ENCODE peak calls at places on chromosomes 5 and 9, in six cellular contexts. N, O, Z, L, X and D are unnamed samples.

GRCh38 chr9:87675466-87675865 is 50.5 kb upstream of the CTSL start:
- DNase-seq in N (no peak), O (peak), Z (no peak), L (no peak), X (no peak), D (no peak)

GRCh38 chr9:122158202-122158601 is 1.4 kb downstream of the NDUFA8 start:
- DNase-seq in N (peak), O (peak), Z (peak), L (no peak), X (peak), D (peak)

GRCh38 chr5:174311531-174312269 is 266.2 kb downstream of the NSG2 start:
- DNase-seq in N (peak), O (peak), Z (peak), L (peak), X (peak), D (peak)

GRCh38 chr9:114006155-114006550 is 71.9 kb downstream of the AMBP start:
- DNase-seq in N (no peak), O (peak), Z (no peak), L (no peak), X (no peak), D (no peak)

GRCh38 chr5:176740702-176741565 is 69.4 kb upstream of the UNC5A start:
- DNase-seq in N (no peak), O (no peak), Z (no peak), L (no peak), X (no peak), D (no peak)

GRCh38 chr9:77455312-77455927 is 192.7 kb downstream of the GNA14 start:
- DNase-seq in N (peak), O (no peak), Z (no peak), L (no peak), X (peak), D (peak)

GRCh38 chr9:116000748-116001329 is 152.8 kb upstream of the PAPPA start:
- DNase-seq in N (peak), O (no peak), Z (no peak), L (no peak), X (peak), D (peak)

GRCh38 chr5:132264546-132265335 is 7.2 kb downstream of the PDLIM4 start:
- DNase-seq in N (no peak), O (no peak), Z (no peak), L (no peak), X (no peak), D (no peak)

GRCh38 chr5:159680095-159680494 is 236.2 kb upstream of the ADRA1B start:
- DNase-seq in N (no peak), O (no peak), Z (no peak), L (no peak), X (peak), D (peak)

GRCh38 chr9:70601000-70601929 is 186.8 kb upstream of the KLF9 start:
- DNase-seq in N (peak), O (peak), Z (no peak), L (peak), X (no peak), D (no peak)

GRCh38 chr5:102749416-102750021 is 5.6 kb upstream of the PAM start:
- DNase-seq in N (peak), O (no peak), Z (no peak), L (no peak), X (peak), D (no peak)

GRCh38 chr5:51373880-51374523 is 9.2 kb upstream of the ISL1 start:
- DNase-seq in N (peak), O (no peak), Z (no peak), L (no peak), X (no peak), D (no peak)

GRCh38 chr5:54761213-54761701 is 224.1 kb downstream of the ESM1 start:
- DNase-seq in N (no peak), O (no peak), Z (no peak), L (no peak), X (no peak), D (no peak)

GRCh38 chr5:54492196-54492595 is 25.4 kb upstream of the SNX18 start:
- DNase-seq in N (peak), O (no peak), Z (no peak), L (no peak), X (no peak), D (no peak)

GRCh38 chr5:172266676-172267092 is 16.9 kb downstream of the UBTD2 start:
- DNase-seq in N (no peak), O (no peak), Z (no peak), L (no peak), X (no peak), D (no peak)

GRCh38 chr5:150573867-150574817 is 66.2 kb downstream of the NDST1 start:
- DNase-seq in N (no peak), O (no peak), Z (no peak), L (no peak), X (no peak), D (no peak)

GRCh38 chr9:120944434-120945125 is 18.0 kb upstream of the TRAF1 start:
- DNase-seq in N (no peak), O (no peak), Z (peak), L (no peak), X (no peak), D (no peak)

GRCh38 chr9:86262436-86262835 is 3.0 kb upstream of the C9orf153 start:
- DNase-seq in N (no peak), O (no peak), Z (no peak), L (no peak), X (no peak), D (no peak)

GRCh38 chr5:143986567-143987242 is 174.7 kb downstream of the HMHB1 start:
- DNase-seq in N (peak), O (no peak), Z (no peak), L (no peak), X (no peak), D (no peak)

GRCh38 chr5:23675456-23675855 is 168.0 kb downstream of the PRDM9 start:
- DNase-seq in N (no peak), O (no peak), Z (no peak), L (no peak), X (no peak), D (no peak)

GRCh38 chr9:86675805-86676204 is 271.5 kb downstream of the GAS1 start:
- DNase-seq in N (no peak), O (no peak), Z (no peak), L (no peak), X (no peak), D (no peak)

GRCh38 chr9:9791621-9792020 is 821.2 kb downstream of the PTPRD start:
- DNase-seq in N (peak), O (no peak), Z (no peak), L (no peak), X (peak), D (no peak)

GRCh38 chr5:90020575-90021535 is 388.7 kb downstream of the CETN3 start:
- DNase-seq in N (peak), O (no peak), Z (peak), L (no peak), X (no peak), D (no peak)

GRCh38 chr9:121966706-121967105 is 126.4 kb downstream of the TTLL11 start:
- DNase-seq in N (no peak), O (no peak), Z (no peak), L (no peak), X (no peak), D (no peak)

DNA sequence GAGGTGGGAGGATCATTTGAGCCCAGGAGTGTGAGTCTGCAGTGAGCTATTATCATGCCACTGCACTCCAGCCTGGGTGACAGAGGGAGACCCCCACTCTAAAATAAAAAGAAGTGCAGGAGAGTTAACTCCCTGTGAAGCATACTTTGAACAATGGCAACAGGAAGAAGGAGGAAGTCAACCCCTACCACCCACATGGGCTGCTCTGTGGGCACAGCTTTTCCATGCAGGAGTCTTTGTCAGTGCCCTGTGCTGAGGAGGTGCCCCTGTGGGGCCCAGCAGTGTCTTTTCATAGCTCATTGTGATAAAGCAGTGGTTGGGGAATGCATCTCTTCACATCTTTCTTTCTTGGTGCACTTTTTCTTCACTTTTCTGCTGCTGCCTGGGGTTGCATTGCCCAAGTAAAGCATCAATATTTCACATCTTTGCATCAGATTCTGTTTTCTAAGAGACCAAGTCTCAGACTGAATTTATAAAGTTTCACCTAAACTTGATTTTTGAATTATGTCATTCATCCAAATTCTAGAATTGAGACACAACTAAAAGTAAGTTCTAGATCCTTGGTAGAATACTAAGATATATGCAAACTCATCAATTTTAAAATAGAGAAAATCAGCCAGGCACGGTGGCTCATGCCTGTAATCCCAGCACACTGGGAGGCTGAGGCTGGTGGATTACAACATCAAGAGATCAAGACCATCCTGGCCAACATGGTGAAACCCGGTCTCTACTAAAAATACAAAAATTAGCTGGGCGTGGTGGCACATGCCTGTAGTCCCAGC is 316.6 kb downstream of the DNAH5 start:
- DNase-seq in N (no peak), O (no peak), Z (no peak), L (no peak), X (no peak), D (no peak)
- TF ChIP-seq CTCF in N (no peak), O (no peak), Z (no peak), L (no peak), X (no peak), D (no peak)

GRCh38 chr5:37045703-37046102 is 169.1 kb downstream of the NIPBL start:
- DNase-seq in N (no peak), O (no peak), Z (no peak), L (no peak), X (no peak), D (no peak)

GRCh38 chr5:37047947-37048346 is 171.4 kb downstream of the NIPBL start:
- DNase-seq in N (no peak), O (no peak), Z (no peak), L (no peak), X (no peak), D (no peak)

GRCh38 chr5:37044120-37044519 is 167.6 kb downstream of the NIPBL start:
- DNase-seq in N (no peak), O (no peak), Z (no peak), L (no peak), X (no peak), D (no peak)

GRCh38 chr5:37039824-37040223 is 163.3 kb downstream of the NIPBL start:
- DNase-seq in N (no peak), O (no peak), Z (no peak), L (no peak), X (no peak), D (no peak)

DNA sequence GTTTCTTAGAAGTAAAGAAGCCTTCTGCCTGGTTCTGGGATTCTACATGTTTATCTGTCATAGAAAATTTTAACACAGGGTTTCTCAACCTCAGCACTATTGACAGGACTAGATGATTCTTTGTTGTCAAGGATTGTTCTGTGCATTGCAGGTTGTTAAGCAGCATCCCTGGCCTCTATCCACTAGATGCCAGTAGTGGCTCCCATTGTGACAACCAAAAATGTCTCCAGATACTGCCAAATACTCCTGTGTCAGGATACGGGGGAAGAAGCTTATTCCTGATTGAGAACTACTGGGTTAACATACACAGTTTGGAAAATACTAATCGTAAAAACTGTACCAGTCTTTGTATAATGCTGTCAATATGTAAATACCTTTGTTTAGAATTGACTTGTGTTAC is 167.1 kb downstream of the NIPBL start:
- DNase-seq in N (peak), O (no peak), Z (no peak), L (no peak), X (peak), D (no peak)
- TF ChIP-seq CTCF in N (peak), O (no peak), Z (peak), L (no peak), X (peak), D (no peak)

GRCh38 chr9:35051069-35051967 is 21.1 kb downstream of the VCP start:
- DNase-seq in N (peak), O (no peak), Z (no peak), L (no peak), X (peak), D (peak)
- TF ChIP-seq CTCF in N (peak), O (peak), Z (peak), L (peak), X (peak), D (peak)

GRCh38 chr9:126832440-126832839 is 27.6 kb downstream of the ZBTB43 start:
- DNase-seq in N (no peak), O (no peak), Z (no peak), L (no peak), X (no peak), D (no peak)
- TF ChIP-seq CTCF in N (no peak), O (no peak), Z (no peak), L (no peak), X (no peak), D (no peak)

DNA sequence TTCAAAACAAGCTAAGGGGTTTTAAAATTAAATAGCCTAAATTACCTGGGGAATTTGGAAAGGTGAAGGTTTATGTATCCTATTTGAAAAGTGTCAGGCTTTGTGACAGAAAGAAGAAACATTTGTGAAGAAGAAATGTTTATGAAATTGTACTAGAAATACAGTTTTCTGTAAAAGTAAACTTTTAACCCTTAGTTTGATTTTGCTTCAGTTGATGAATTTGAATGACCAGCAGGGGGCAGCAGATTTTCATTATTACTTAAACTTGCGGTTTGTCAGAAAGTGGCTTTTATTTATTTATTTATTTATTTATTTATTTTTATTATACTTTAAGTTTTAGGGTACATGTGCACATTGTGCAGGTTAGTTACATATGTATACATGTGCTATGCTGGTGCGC is 58.1 kb downstream of the NNT start:
- DNase-seq in N (peak), O (no peak), Z (no peak), L (no peak), X (peak), D (peak)
- TF ChIP-seq CTCF in N (peak), O (peak), Z (peak), L (peak), X (peak), D (peak)

GRCh38 chr9:124037790-124038189 is 26.2 kb downstream of the LHX2 start:
- DNase-seq in N (no peak), O (no peak), Z (no peak), L (no peak), X (peak), D (no peak)

GRCh38 chr9:124040935-124041816 is 29.6 kb downstream of the LHX2 start:
- DNase-seq in N (no peak), O (no peak), Z (peak), L (peak), X (peak), D (peak)

GRCh38 chr9:124040186-124040920 is 28.8 kb downstream of the LHX2 start:
- DNase-seq in N (no peak), O (no peak), Z (no peak), L (no peak), X (peak), D (no peak)

GRCh38 chr9:124038239-124038638 is 26.7 kb downstream of the LHX2 start:
- DNase-seq in N (no peak), O (no peak), Z (no peak), L (no peak), X (no peak), D (no peak)

GRCh38 chr9:124038790-124039633 is 27.4 kb downstream of the LHX2 start:
- DNase-seq in N (no peak), O (no peak), Z (no peak), L (no peak), X (no peak), D (no peak)
- TF ChIP-seq CTCF in N (no peak), O (no peak), Z (no peak), L (no peak), X (peak), D (no peak)

GRCh38 chr9:97852001-97852398 is 1.0 kb upstream of the FOXE1 start:
- DNase-seq in N (no peak), O (no peak), Z (no peak), L (no peak), X (peak), D (no peak)
- TF ChIP-seq CTCF in N (no peak), O (no peak), Z (no peak), L (no peak), X (no peak), D (no peak)

DNA sequence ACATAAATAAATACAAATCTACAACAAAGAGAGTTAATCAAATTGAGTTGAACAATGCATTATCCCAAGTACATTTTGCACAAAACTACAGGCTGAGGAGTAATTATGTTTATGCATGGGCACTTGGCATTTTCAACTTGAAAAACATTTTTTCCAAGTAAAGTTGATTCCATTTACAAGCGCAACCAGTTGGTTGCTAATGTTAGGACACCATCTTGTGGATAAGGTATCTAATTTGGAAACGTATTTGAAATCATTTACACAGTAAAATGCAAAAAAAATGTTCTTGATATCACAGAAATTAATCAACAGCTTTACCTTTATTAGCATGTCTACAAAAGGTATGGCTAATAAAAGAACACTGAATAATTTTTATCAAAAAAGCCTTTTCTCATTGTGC is 18.8 kb downstream of the FTMT start:
- DNase-seq in N (peak), O (no peak), Z (no peak), L (no peak), X (peak), D (no peak)
- TF ChIP-seq CTCF in N (peak), O (no peak), Z (no peak), L (no peak), X (peak), D (no peak)

GRCh38 chr5:56493293-56493692 is 260.2 kb upstream of the ANKRD55 start:
- DNase-seq in N (no peak), O (no peak), Z (no peak), L (no peak), X (no peak), D (no peak)

GRCh38 chr5:56492812-56493211 is 259.7 kb upstream of the ANKRD55 start:
- DNase-seq in N (no peak), O (no peak), Z (no peak), L (no peak), X (no peak), D (no peak)

GRCh38 chr5:56493751-56494150 is 260.6 kb upstream of the ANKRD55 start:
- DNase-seq in N (no peak), O (no peak), Z (no peak), L (no peak), X (no peak), D (no peak)

GRCh38 chr5:56496581-56497063 is 263.5 kb upstream of the ANKRD55 start:
- DNase-seq in N (no peak), O (no peak), Z (no peak), L (no peak), X (no peak), D (no peak)

DNA sequence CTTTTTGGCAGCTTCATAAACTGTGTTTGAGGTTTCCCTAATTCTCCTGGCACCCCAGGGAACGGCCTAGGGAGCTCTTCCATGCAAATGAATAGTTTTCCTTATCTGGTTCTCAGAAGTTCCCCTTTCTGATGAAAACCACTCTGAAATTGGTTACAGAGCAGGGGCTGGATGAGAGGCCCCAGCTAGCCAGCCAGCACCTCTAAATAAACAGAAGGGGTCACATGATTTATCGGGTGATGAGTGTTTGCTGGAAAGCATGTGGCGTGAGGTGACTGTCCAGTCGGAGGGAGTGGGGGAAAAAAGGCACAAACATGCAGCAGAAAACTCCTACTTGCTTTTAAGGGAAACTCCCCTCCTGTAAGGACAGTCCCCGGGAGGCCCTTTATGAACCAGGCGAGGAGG is 261.2 kb upstream of the ANKRD55 start:
- DNase-seq in N (no peak), O (no peak), Z (no peak), L (no peak), X (no peak), D (no peak)
- TF ChIP-seq CTCF in N (no peak), O (no peak), Z (no peak), L (no peak), X (no peak), D (no peak)